ENCODE peak calls at places on chromosomes 12 and 14, in five cellular contexts. V, G, F, N and X are unnamed samples.

GRCh38 chr12:7678744-7679143 is 13.0 kb upstream of the APOBEC1 start:
- DNase-seq in G (no peak), V (no peak), N (no peak), F (no peak), X (no peak)

GRCh38 chr12:9925746-9926393 is 6.3 kb downstream of the CLEC2A start:
- DNase-seq in N (no peak), G (no peak), F (peak), V (no peak), X (peak)

GRCh38 chr12:77469614-77470333 is 360.9 kb upstream of the NAV3 start:
- DNase-seq in F (no peak), G (no peak), N (no peak), V (no peak), X (no peak)

GRCh38 chr12:58341791-58342190 is 400.4 kb downstream of the ATP23 start:
- DNase-seq in V (no peak), F (peak), G (peak), N (no peak), X (peak)

GRCh38 chr12:62128186-62128965 is 131.8 kb upstream of the USP15 start:
- DNase-seq in G (peak), N (no peak), V (no peak), F (no peak), X (no peak)

GRCh38 chr12:55697686-55698085 is 10.0 kb downstream of the ITGA7 start:
- DNase-seq in V (peak), F (no peak), G (no peak), N (no peak), X (no peak)

GRCh38 chr12:25585021-25585523 is 32.0 kb upstream of the LMNTD1 start:
- DNase-seq in F (peak), V (no peak), N (peak), G (peak), X (peak)

GRCh38 chr14:36420288-36420687 is 99.7 kb downstream of the NKX2-1 start:
- DNase-seq in N (no peak), F (no peak), G (no peak), V (no peak), X (no peak)

GRCh38 chr12:20400003-20400402 is 31.7 kb downstream of the PDE3A start:
- DNase-seq in N (no peak), F (no peak), V (no peak), G (no peak), X (no peak)

GRCh38 chr12:1800646-1801284 is 19.6 kb upstream of the LRTM2 start:
- DNase-seq in V (peak), F (no peak), N (no peak), G (no peak), X (no peak)

GRCh38 chr14:100474176-100474575 is 113.0 kb downstream of the BEGAIN start:
- DNase-seq in V (no peak), F (no peak), N (no peak), G (no peak), X (no peak)

GRCh38 chr12:114784526-114784925 is 100.6 kb upstream of the TBX3 start:
- DNase-seq in F (no peak), V (no peak), G (no peak), N (no peak), X (no peak)

GRCh38 chr14:92198804-92199203 is 77.0 kb downstream of the CPSF2 start:
- DNase-seq in V (no peak), G (no peak), F (no peak), N (no peak), X (no peak)

GRCh38 chr12:64781374-64782029 is 22.3 kb upstream of the GNS start:
- DNase-seq in F (no peak), N (peak), G (no peak), V (no peak), X (no peak)

GRCh38 chr12:52611080-52611468 is 7.3 kb downstream of the KRT73 start:
- DNase-seq in V (no peak), N (no peak), F (no peak), G (no peak), X (no peak)

GRCh38 chr14:60956202-60956601 is 24.7 kb downstream of the TRMT5 start:
- DNase-seq in F (no peak), G (no peak), V (no peak), N (no peak), X (no peak)

GRCh38 chr12:32270818-32271710 is 128.3 kb upstream of the FGD4 start:
- DNase-seq in N (no peak), V (no peak), G (peak), F (peak), X (peak)

GRCh38 chr14:104118006-104118844 is 20.2 kb upstream of the KIF26A start:
- DNase-seq in V (peak), N (no peak), G (no peak), F (no peak), X (no peak)

GRCh38 chr12:115519359-115519758 is 758.1 kb downstream of the MED13L start:
- DNase-seq in V (no peak), F (no peak), G (no peak), N (no peak), X (no peak)

GRCh38 chr12:3333583-3333982 is 157.4 kb upstream of the PRMT8 start:
- DNase-seq in G (no peak), N (no peak), V (no peak), F (peak), X (no peak)

GRCh38 chr12:34404377-34405285 is 382.3 kb downstream of the ALG10 start:
- DNase-seq in F (no peak), N (peak), G (no peak), V (peak), X (no peak)

GRCh38 chr14:94467728-94468520 is 8.1 kb downstream of the SERPINA9 start:
- DNase-seq in V (no peak), F (no peak), G (no peak), N (no peak), X (no peak)

GRCh38 chr14:104822821-104823615 is 22.1 kb downstream of the ZBTB42 start:
- DNase-seq in F (no peak), G (no peak), V (no peak), N (no peak), X (no peak)

GRCh38 chr14:70885343-70886014 is 21.8 kb upstream of the PCNX1 start:
- DNase-seq in N (no peak), G (no peak), V (no peak), F (no peak), X (no peak)

GRCh38 chr12:124441443-124442190 is 125.8 kb downstream of the NCOR2 start:
- DNase-seq in G (peak), N (no peak), F (peak), V (no peak), X (peak)

GRCh38 chr12:98422809-98423208 is 92.6 kb upstream of the TMPO start:
- DNase-seq in G (no peak), F (peak), V (no peak), N (no peak), X (no peak)

GRCh38 chr12:17577405-17577804 is 512.6 kb downstream of the RERGL start:
- DNase-seq in V (no peak), G (no peak), F (no peak), N (no peak), X (no peak)

GRCh38 chr14:23568600-23569310 is 1.2 kb upstream of the AP1G2 start:
- DNase-seq in F (no peak), N (no peak), V (no peak), G (no peak), X (no peak)

GRCh38 chr12:105107176-105107496 is 395 bp upstream of the WASHC4 start:
- DNase-seq in V (no peak), G (no peak), N (no peak), F (peak), X (peak)

GRCh38 chr12:124928912-124929530 is 14.6 kb upstream of the UBC start:
- DNase-seq in V (no peak), N (no peak), G (no peak), F (no peak), X (no peak)

GRCh38 chr12:71558445-71558844 is 105.2 kb downstream of the ZFC3H1 start:
- DNase-seq in F (peak), V (no peak), N (no peak), G (no peak), X (peak)

GRCh38 chr12:58349161-58349560 is 407.8 kb downstream of the ATP23 start:
- DNase-seq in G (no peak), N (no peak), V (no peak), F (peak), X (peak)

DNA sequence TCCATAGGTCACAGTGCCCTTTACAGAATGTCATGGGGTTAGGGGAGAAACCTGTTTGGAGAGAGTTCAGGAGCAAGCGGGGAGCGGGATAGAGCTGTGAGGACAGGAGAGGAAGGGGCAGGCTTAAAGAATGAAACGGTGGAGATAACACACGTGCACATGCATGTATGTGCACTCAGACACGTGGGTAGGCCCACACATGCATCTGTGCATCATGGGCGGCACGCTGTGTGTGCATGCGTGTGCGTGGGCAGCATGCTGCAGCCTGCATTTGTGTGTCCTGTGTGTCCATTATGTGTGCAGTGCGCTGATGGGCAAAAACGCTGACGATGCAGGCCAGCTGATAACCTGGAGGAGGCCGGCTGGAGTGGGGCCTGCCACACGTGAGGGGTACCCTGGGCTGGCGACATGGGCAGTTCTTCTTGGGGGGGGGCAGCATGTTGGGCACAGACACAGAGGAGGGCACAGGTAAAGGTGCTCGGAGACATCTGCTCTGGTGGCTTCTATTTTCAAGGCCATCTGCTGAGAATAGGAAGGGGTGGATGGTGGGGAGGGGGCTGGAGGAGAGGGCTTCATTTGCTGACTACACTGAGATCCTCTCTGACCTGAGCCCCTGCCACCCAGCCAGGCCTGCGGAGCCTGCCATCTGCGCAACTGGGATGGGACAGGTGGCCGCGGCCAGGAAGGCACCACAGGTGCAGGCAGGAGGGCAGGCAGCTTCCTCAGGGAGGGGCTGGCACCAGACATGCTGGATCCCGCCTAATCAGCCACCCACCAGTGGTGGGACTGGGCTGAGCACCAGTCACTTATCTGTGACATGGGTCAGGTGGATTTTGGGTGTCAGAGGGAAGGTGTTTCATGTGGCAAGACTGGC is 4.6 kb upstream of the ANKRD9 start:
- DNase-seq in N (no peak), F (no peak), V (peak), G (no peak), X (no peak)
- H3K4me3 ChIP-seq in N (no peak), F (no peak), V (no peak), G (no peak), X (no peak)

GRCh38 chr12:121773011-121773777 is 20.3 kb downstream of the RHOF start:
- DNase-seq in G (no peak), N (peak), V (peak), F (peak), X (peak)
- H3K4me3 ChIP-seq in G (no peak), N (no peak), V (no peak), F (no peak), X (no peak)

DNA sequence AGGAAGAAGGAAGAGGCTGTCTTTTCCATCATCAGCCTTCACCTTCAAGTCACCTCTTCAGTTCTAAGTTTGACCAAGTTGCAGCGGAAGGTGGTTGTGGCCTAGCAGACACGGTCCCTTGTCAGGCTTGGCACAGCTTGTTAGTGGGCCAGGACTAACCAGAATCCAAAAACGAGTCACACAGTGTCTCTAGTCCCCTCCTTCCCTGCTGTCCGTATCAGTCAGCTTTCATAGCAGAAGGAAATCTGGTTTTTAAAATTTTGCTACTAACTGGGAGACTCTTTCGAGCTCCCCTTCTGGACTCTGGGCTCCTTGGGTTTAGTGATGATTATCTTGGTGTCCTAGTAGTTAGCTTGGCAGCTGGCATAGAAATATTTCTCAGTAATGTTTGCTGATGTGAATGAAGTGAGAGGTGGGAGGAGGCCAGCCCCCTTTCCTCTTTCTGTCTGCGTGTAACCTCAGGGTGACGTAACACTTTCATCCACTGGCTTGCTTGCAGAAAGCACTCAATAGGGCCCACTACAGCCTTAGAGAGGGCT is 3.8 kb downstream of the ETV6 start:
- DNase-seq in N (no peak), V (no peak), F (peak), G (no peak), X (no peak)
- H3K4me3 ChIP-seq in N (no peak), V (peak), F (no peak), G (peak), X (peak)

GRCh38 chr12:106192659-106193403 is 54.1 kb upstream of the NUAK1 start:
- DNase-seq in V (no peak), F (no peak), N (no peak), G (peak), X (peak)

GRCh38 chr12:106195638-106196037 is 52.2 kb downstream of the CKAP4 start:
- DNase-seq in F (peak), V (peak), N (peak), G (peak), X (peak)

GRCh38 chr12:106193404-106194215 is 54.2 kb downstream of the CKAP4 start:
- DNase-seq in F (no peak), G (no peak), N (no peak), V (no peak), X (peak)

GRCh38 chr12:106194351-106194750 is 53.5 kb downstream of the CKAP4 start:
- DNase-seq in G (no peak), N (no peak), F (no peak), V (no peak), X (no peak)

GRCh38 chr12:106197906-106198623 is 49.8 kb downstream of the CKAP4 start:
- DNase-seq in N (no peak), F (no peak), V (no peak), G (no peak), X (peak)
- H3K4me3 ChIP-seq in N (no peak), F (no peak), V (no peak), G (peak), X (no peak)

GRCh38 chr14:96497087-96497486 is 5.1 kb upstream of the PAPOLA start:
- DNase-seq in N (no peak), V (no peak), G (no peak), F (no peak), X (no peak)
- H3K4me3 ChIP-seq in N (no peak), V (no peak), G (no peak), F (no peak), X (no peak)

DNA sequence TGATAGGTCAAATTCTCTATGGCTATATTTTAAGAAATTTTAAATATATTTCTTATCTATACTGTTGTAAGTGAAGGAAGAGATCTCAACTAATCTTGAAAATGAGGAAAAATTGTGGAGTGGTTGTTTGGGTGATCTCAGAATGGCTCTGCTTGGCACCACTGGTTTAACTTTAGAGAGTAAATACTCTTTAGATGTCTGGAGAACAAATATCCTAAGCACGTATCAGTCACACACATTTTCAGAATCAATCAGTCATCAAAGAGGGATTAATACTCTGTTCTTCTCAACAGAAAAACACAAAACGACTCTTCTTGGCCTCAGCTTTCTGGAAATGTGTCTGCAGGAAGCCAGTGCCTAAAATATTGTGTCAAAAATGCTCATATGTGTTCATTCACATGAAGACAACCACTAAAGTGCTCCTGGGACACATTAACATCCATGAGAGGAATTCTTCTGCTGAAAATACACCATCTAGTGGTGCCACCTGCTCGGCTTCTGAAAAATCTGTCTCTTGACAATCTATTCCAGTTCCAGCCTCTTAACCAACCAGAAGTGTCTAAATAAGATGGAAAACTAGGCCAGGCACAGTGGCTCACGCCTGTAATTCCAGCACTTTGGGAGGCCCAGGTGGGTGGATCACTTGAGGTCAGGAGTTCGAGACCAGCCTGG is 81.1 kb upstream of the CCDC198 start:
- DNase-seq in F (no peak), N (no peak), G (no peak), V (no peak), X (no peak)
- H3K4me3 ChIP-seq in F (no peak), N (no peak), G (no peak), V (no peak), X (no peak)

GRCh38 chr12:49666176-49666575 is 41.0 kb downstream of the FMNL3 start:
- DNase-seq in G (no peak), V (no peak), F (no peak), N (no peak), X (no peak)

GRCh38 chr12:49665384-49665783 is 41.8 kb downstream of the FMNL3 start:
- DNase-seq in F (no peak), V (no peak), N (no peak), G (no peak), X (no peak)

GRCh38 chr12:49664591-49665146 is 41.3 kb downstream of the PRPF40B start:
- DNase-seq in F (no peak), G (no peak), V (no peak), N (no peak), X (no peak)

GRCh38 chr12:49664167-49664566 is 40.8 kb downstream of the PRPF40B start:
- DNase-seq in G (no peak), F (no peak), V (no peak), N (no peak), X (no peak)

GRCh38 chr12:49667319-49668090 is 39.7 kb downstream of the FMNL3 start:
- DNase-seq in V (no peak), G (peak), N (no peak), F (peak), X (peak)
- H3K4me3 ChIP-seq in V (no peak), G (no peak), N (no peak), F (no peak), X (no peak)

GRCh38 chr12:22626429-22626828 is 1.5 kb downstream of the ETNK1 start:
- DNase-seq in F (peak), G (peak), N (no peak), V (no peak), X (peak)
- H3K4me3 ChIP-seq in F (peak), G (peak), N (no peak), V (peak), X (peak)

DNA sequence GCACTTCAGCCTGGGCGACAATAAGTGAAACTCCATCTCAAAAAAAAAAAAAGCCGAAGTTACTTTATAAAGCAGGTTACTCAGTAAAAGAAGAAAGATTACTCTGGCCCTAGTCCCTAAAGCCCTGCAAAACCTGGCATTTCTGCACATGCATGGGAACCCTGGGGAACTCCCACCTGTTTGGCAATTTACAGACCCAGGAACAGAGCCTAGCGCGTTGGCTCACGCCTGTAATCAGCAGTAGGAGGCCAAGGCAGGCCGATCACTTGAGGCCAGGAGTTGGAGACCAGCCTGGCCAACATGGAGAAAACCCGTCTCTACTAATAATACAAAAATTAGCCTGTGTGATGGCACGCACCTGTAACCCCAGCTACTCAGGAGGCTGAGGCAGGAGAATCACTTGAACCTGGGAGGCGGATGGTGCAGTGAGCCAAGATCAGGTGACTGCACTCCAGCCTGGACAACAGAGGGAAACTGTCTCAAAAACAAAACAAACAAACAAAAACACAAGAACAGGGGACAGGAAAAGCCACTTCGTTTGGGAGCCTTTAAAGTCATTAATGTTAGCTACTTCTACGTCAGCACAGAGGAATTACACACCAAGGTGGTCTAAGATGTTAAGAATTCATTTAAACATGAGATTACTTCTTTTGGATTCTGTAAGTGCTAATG is 34.1 kb upstream of the SPTSSA start:
- DNase-seq in G (no peak), F (peak), N (peak), V (peak), X (no peak)
- H3K4me3 ChIP-seq in G (no peak), F (no peak), N (no peak), V (peak), X (no peak)